ENCODE peak calls at places on chromosomes 11 and 22, in four cellular contexts. One of them, this sample, is unnamed.

GRCh38 chr11:6629892-6630631 is 10.8 kb upstream of the TPP1 start:
- DNase-seq in GM12878: no peak
- DNase-seq in SK-N-SH: no peak
- DNase-seq in K562: no peak
- DNase-seq in this sample: no peak

GRCh38 chr11:106691807-106692365 is 326.4 kb downstream of the GUCY1A2 start:
- DNase-seq in K562: no peak
- DNase-seq in SK-N-SH: no peak
- DNase-seq in GM12878: no peak
- DNase-seq in this sample: no peak

GRCh38 chr11:40288212-40288803 is 1171.1 kb downstream of the LRRC4C start:
- DNase-seq in SK-N-SH: no peak
- DNase-seq in K562: no peak
- DNase-seq in GM12878: no peak
- DNase-seq in this sample: no peak

GRCh38 chr11:2138075-2138435 is 1.1 kb downstream of the IGF2 start:
- DNase-seq in SK-N-SH: peak; percentile 64
- DNase-seq in GM12878: no peak
- DNase-seq in K562: peak; percentile 28
- DNase-seq in this sample: no peak

GRCh38 chr11:34633990-34634725 is 13.3 kb downstream of the EHF start:
- DNase-seq in SK-N-SH: no peak
- DNase-seq in K562: no peak
- DNase-seq in GM12878: no peak
- DNase-seq in this sample: no peak

GRCh38 chr11:12213920-12214319 is 103.5 kb downstream of the MICAL2 start:
- DNase-seq in K562: no peak
- DNase-seq in GM12878: no peak
- DNase-seq in SK-N-SH: no peak
- DNase-seq in this sample: no peak

GRCh38 chr22:28247667-28248363 is 328.8 kb upstream of the PITPNB start:
- DNase-seq in SK-N-SH: peak; percentile 46
- DNase-seq in GM12878: no peak
- DNase-seq in K562: peak; percentile 16
- DNase-seq in this sample: no peak

GRCh38 chr11:10413268-10413667 is 41.8 kb upstream of the AMPD3 start:
- DNase-seq in K562: no peak
- DNase-seq in SK-N-SH: no peak
- DNase-seq in GM12878: no peak
- DNase-seq in this sample: no peak

GRCh38 chr11:1746516-1746931 is 3.9 kb downstream of the IFITM10 start:
- DNase-seq in SK-N-SH: peak; percentile 56
- DNase-seq in GM12878: no peak
- DNase-seq in K562: no peak
- DNase-seq in this sample: no peak

GRCh38 chr22:20001082-20001638 is 15.5 kb downstream of the ARVCF start:
- DNase-seq in SK-N-SH: no peak
- DNase-seq in K562: no peak
- DNase-seq in GM12878: no peak
- DNase-seq in this sample: no peak

GRCh38 chr11:111408789-111409727 is 30.0 kb upstream of the POU2AF1 start:
- DNase-seq in SK-N-SH: no peak
- DNase-seq in GM12878: peak; percentile 91
- DNase-seq in K562: no peak
- DNase-seq in this sample: no peak

GRCh38 chr11:1486054-1486825 is at the start of gene MOB2:
- DNase-seq in SK-N-SH: no peak
- DNase-seq in GM12878: no peak
- DNase-seq in K562: peak; percentile 28
- DNase-seq in this sample: no peak

GRCh38 chr11:60932605-60933346 is 8.5 kb downstream of the TMEM132A start:
- DNase-seq in GM12878: no peak
- DNase-seq in SK-N-SH: peak; percentile 40
- DNase-seq in K562: no peak
- DNase-seq in this sample: no peak

GRCh38 chr11:27296406-27296994 is 66.5 kb downstream of the CCDC34 start:
- DNase-seq in K562: peak; percentile 22
- DNase-seq in GM12878: no peak
- DNase-seq in SK-N-SH: peak; percentile 36
- DNase-seq in this sample: peak; percentile 36

GRCh38 chr11:59180168-59180567 is 8.2 kb downstream of the DTX4 start:
- DNase-seq in K562: no peak
- DNase-seq in GM12878: no peak
- DNase-seq in SK-N-SH: no peak
- DNase-seq in this sample: no peak

GRCh38 chr22:49867303-49868250 is 13.9 kb downstream of the ZBED4 start:
- DNase-seq in GM12878: no peak
- DNase-seq in SK-N-SH: no peak
- DNase-seq in K562: no peak
- DNase-seq in this sample: no peak

GRCh38 chr22:49871482-49871881 is 17.8 kb downstream of the ZBED4 start:
- DNase-seq in GM12878: no peak
- DNase-seq in SK-N-SH: no peak
- DNase-seq in K562: peak; percentile 52
- DNase-seq in this sample: no peak

GRCh38 chr22:49869855-49870712 is 16.4 kb downstream of the ZBED4 start:
- DNase-seq in GM12878: no peak
- DNase-seq in K562: no peak
- DNase-seq in SK-N-SH: no peak
- DNase-seq in this sample: no peak

GRCh38 chr22:49866646-49867045 is 13.0 kb downstream of the ZBED4 start:
- DNase-seq in GM12878: no peak
- DNase-seq in SK-N-SH: no peak
- DNase-seq in K562: no peak
- DNase-seq in this sample: no peak

DNA sequence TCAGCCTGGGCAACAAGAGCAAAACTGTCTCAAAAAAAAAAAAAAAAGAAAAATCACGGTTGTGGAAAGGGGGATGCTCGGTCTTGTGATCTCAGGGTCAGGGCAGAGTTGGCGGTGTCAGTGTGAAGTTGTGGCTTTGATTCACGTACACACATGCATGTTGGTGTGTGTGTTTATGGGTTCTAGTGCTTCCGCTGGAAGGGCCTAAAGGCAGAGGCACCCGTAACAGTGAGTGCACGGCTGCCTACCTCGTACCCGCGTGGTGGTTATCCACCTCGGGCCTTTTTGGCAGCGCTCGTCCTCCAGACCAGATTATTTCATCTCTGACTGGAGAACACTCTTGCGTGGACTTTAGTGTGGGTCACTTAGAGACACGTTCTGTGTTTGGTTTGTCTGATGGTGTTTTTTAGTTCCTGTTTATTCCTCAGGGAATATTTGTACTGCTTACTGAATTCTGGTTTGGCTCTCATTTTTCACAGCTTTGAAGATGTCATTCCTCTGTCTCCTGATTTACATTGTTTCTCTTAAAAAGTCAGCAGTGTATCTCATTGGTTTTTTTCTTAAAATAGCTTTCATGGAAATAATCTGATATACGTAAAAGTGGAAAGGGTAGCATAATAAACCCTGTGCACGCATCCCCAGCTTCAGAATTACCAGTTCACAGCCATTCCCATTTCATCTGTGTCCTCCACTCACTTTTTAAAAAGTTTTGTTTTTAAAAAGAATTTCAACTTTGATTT is 15.6 kb downstream of the ZBED4 start:
- DNase-seq in SK-N-SH: no peak
- DNase-seq in GM12878: no peak
- DNase-seq in K562: no peak
- DNase-seq in this sample: no peak
- TF ChIP-seq RCOR1 in SK-N-SH: no peak
- TF ChIP-seq RCOR1 in GM12878: no peak
- TF ChIP-seq RCOR1 in K562: no peak
- TF ChIP-seq RCOR1 in this sample: no peak

GRCh38 chr11:134039726-134040385 is 29.0 kb upstream of the JAM3 start:
- DNase-seq in GM12878: no peak
- DNase-seq in SK-N-SH: no peak
- DNase-seq in K562: no peak
- DNase-seq in this sample: no peak

GRCh38 chr11:134043821-134044420 is 25.0 kb upstream of the JAM3 start:
- DNase-seq in GM12878: no peak
- DNase-seq in K562: no peak
- DNase-seq in SK-N-SH: no peak
- DNase-seq in this sample: no peak

GRCh38 chr11:134040386-134041297 is 28.2 kb upstream of the JAM3 start:
- DNase-seq in K562: no peak
- DNase-seq in GM12878: no peak
- DNase-seq in SK-N-SH: no peak
- DNase-seq in this sample: no peak

GRCh38 chr11:134041349-134041748 is 27.5 kb upstream of the JAM3 start:
- DNase-seq in GM12878: no peak
- DNase-seq in SK-N-SH: no peak
- DNase-seq in K562: no peak
- DNase-seq in this sample: no peak

DNA sequence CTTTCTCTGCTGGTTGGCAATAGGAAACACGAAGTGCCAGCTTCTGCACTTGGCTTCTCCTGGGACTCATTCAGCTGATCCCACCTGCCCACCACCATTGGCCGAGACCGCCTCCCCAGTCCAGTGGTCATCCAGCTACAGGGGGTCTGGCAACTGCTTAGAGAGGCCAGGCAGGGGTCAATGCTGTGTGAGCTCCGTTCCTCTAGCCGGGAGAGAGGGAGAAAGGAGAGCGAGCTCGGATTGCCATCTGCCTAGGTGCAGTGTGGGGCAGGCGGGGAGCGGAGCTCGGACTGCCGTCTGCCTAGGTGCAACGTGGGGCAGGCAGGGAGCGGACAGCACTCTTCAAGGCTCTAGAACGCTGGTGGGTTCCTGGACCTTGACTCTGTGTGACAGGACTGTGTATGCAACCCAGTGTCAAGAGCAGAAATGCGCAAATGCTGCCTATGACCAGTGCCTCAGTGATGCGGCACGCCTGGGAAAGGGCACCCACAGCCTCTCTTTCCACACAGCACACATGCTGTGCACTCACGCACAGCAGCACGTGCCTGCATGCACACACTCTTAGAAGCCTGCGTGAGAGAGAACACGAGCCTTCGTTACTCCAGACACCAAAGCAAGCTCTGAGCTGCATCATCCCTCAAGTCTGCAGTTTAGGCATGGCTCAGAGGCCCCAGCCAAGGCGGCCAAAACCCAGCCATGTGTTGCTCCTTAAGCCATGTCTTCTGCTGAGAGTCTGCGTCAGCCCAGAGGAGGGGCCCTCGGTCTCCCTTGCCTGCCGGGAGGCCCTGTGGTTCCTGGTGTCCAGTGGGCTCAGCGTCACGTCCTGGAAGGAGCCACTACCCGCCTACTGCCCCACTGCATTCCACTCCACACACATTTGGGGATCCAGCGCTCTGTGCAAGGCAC is 26.8 kb upstream of the JAM3 start:
- DNase-seq in GM12878: no peak
- DNase-seq in K562: no peak
- DNase-seq in SK-N-SH: no peak
- DNase-seq in this sample: no peak
- TF ChIP-seq EP300 in GM12878: no peak
- TF ChIP-seq EP300 in K562: no peak
- TF ChIP-seq EP300 in SK-N-SH: no peak
- TF ChIP-seq EP300 in this sample: no peak

GRCh38 chr11:96278039-96278897 is 64.7 kb downstream of the MAML2 start:
- DNase-seq in GM12878: no peak
- DNase-seq in K562: no peak
- DNase-seq in SK-N-SH: no peak
- DNase-seq in this sample: no peak

GRCh38 chr11:96275807-96276594 is 67.0 kb downstream of the MAML2 start:
- DNase-seq in SK-N-SH: no peak
- DNase-seq in GM12878: no peak
- DNase-seq in K562: no peak
- DNase-seq in this sample: no peak

GRCh38 chr11:96276836-96277235 is 66.2 kb downstream of the MAML2 start:
- DNase-seq in GM12878: no peak
- DNase-seq in K562: no peak
- DNase-seq in SK-N-SH: no peak
- DNase-seq in this sample: no peak

GRCh38 chr11:96279018-96279417 is 64.0 kb downstream of the MAML2 start:
- DNase-seq in GM12878: no peak
- DNase-seq in K562: no peak
- DNase-seq in SK-N-SH: no peak
- DNase-seq in this sample: no peak

DNA sequence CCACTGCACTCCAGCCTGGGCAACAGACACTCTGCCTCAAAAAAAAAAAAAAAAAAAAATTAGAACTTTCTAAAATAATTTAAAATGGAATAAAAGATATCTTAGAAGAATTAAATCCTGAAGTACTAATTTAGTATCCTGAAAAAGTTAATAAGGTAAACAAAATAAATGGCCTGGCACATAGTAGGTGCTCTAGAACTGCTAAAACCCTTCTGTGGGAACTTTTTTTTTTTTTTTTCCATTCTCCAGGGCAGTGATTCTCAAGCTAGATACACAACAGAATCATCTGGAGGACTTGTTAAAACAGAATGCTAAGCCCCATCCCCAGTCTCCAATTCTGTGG is 65.3 kb downstream of the MAML2 start:
- DNase-seq in GM12878: no peak
- DNase-seq in SK-N-SH: no peak
- DNase-seq in K562: no peak
- DNase-seq in this sample: no peak
- TF ChIP-seq RCOR1 in GM12878: no peak
- TF ChIP-seq RCOR1 in SK-N-SH: no peak
- TF ChIP-seq RCOR1 in K562: no peak
- TF ChIP-seq RCOR1 in this sample: no peak

GRCh38 chr11:19679952-19680823 is 32.4 kb upstream of the NAV2 start:
- DNase-seq in K562: no peak
- DNase-seq in GM12878: no peak
- DNase-seq in SK-N-SH: peak; percentile 60
- DNase-seq in this sample: peak; percentile 85
- TF ChIP-seq EP300 in K562: no peak
- TF ChIP-seq EP300 in GM12878: no peak
- TF ChIP-seq EP300 in SK-N-SH: peak; percentile 97
- TF ChIP-seq EP300 in this sample: peak; percentile 77

DNA sequence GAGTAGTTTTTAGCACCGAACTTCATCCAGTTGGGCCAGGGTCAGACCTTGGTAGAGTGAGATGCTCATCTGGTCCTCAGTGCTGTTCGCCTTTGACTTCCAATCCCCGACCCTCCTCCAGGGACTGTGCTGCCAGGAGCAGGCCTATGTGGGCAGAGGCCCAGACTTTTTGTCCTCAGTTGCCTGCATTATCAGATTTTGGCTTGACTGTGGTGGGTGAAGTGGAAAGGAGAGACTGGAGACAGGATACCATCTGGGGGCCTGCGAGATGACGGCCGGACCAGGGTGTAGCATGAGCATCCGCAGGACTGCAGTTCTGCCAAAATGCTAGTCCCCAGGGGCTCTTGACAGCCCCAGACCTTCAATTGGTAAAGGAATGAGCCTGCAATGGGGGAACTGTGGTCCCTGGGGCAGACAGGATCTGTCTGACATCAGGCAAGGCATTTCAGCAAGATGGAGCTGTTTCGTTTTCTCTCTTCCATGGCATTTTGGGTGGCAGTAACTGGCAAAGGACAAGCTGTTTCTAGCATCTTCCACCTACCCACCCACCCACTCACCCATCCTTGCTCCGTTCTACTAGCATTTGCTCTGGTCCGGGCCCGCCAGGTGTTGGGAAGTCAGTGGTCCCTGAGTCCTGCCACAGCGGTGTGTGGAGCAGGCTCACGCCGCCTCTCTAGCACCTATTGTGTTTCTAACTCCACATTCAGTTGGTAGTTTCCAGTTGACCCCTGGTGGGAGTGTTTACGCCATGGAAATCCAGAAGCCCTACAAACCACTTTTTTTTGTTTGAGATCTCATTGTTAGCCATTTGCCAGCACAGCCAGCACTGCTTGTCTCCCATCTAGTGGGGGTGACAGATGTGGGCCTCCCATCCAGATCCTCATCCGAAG is 53.5 kb downstream of the OTOG start:
- DNase-seq in GM12878: no peak
- DNase-seq in K562: no peak
- DNase-seq in SK-N-SH: no peak
- DNase-seq in this sample: no peak
- TF ChIP-seq RCOR1 in GM12878: no peak
- TF ChIP-seq RCOR1 in K562: no peak
- TF ChIP-seq RCOR1 in SK-N-SH: no peak
- TF ChIP-seq RCOR1 in this sample: no peak